ENCODE peak calls at places on chromosomes 12 and 14, in six cellular contexts. X is SK-N-SH, P is HepG2, B is K562, U is GM12878, K is H1. L is an unnamed sample.

GRCh38 chr12:123058471-123058870 is 78.0 kb downstream of the ARL6IP4 start:
- DNase-seq in X (no peak), P (no peak), B (no peak), U (no peak), K (no peak), L (no peak)

GRCh38 chr12:13425766-13426165 is 229.2 kb downstream of the EMP1 start:
- DNase-seq in X (no peak), P (no peak), B (no peak), U (no peak), K (no peak), L (no peak)

GRCh38 chr14:75234173-75234855 is 44.3 kb upstream of the FOS start:
- DNase-seq in X (no peak), P (peak), B (peak), U (no peak), K (no peak), L (no peak)

GRCh38 chr12:86838709-86839108 is 582.5 kb upstream of the MGAT4C start:
- DNase-seq in X (no peak), P (no peak), B (no peak), U (no peak), K (no peak), L (no peak)

GRCh38 chr12:27123642-27124041 is 41.3 kb upstream of the C12orf71 start:
- DNase-seq in X (peak), P (peak), B (peak), U (no peak), K (no peak), L (peak)

GRCh38 chr12:102593128-102593527 is 112.8 kb upstream of the IGF1 start:
- DNase-seq in X (no peak), P (no peak), B (no peak), U (no peak), K (no peak), L (no peak)

GRCh38 chr14:105528197-105528858 is 1.9 kb downstream of the TMEM121 start:
- DNase-seq in X (peak), P (peak), B (peak), U (no peak), K (no peak), L (peak)

GRCh38 chr14:76273346-76273745 is 102.6 kb upstream of the ESRRB start:
- DNase-seq in X (no peak), P (no peak), B (no peak), U (no peak), K (no peak), L (no peak)

GRCh38 chr14:95901014-95901413 is 24.4 kb downstream of the TUNAR start:
- DNase-seq in X (no peak), P (no peak), B (no peak), U (no peak), K (no peak), L (no peak)

GRCh38 chr12:117875652-117876491 is 92.9 kb downstream of the KSR2 start:
- DNase-seq in X (peak), P (no peak), B (peak), U (no peak), K (peak), L (no peak)

GRCh38 chr12:65039306-65039705 is 81.8 kb downstream of the WIF1 start:
- DNase-seq in X (no peak), P (no peak), B (no peak), U (no peak), K (no peak), L (no peak)

GRCh38 chr12:12577786-12578185 is 15.1 kb upstream of the DUSP16 start:
- DNase-seq in X (no peak), P (no peak), B (no peak), U (no peak), K (no peak), L (no peak)

GRCh38 chr12:12024958-12025682 is 45.6 kb upstream of the BCL2L14 start:
- DNase-seq in X (no peak), P (no peak), B (no peak), U (peak), K (no peak), L (no peak)

GRCh38 chr12:102376781-102377180 is 103.6 kb downstream of the IGF1 start:
- DNase-seq in X (no peak), P (no peak), B (no peak), U (no peak), K (no peak), L (no peak)

GRCh38 chr12:130014485-130014807 is 110.6 kb upstream of the TMEM132D start:
- DNase-seq in X (peak), P (no peak), B (no peak), U (no peak), K (no peak), L (no peak)

GRCh38 chr12:84554199-84554723 is 358.3 kb downstream of the SLC6A15 start:
- DNase-seq in X (no peak), P (no peak), B (no peak), U (no peak), K (no peak), L (no peak)
- TF ChIP-seq POLR2AphosphoS5 in X (no peak), P (no peak), B (no peak), U (no peak), K (no peak), L (no peak)

GRCh38 chr14:80726211-80726610 is 215.3 kb downstream of the CEP128 start:
- DNase-seq in X (no peak), P (no peak), B (no peak), U (no peak), K (no peak), L (no peak)
- TF ChIP-seq GABPA in X (no peak), P (no peak), B (no peak), U (no peak), K (no peak), L (no peak)

GRCh38 chr12:32533971-32534590 is 134.7 kb downstream of the FGD4 start:
- DNase-seq in X (peak), P (peak), B (no peak), U (no peak), K (no peak), L (peak)
- TF ChIP-seq POLR2AphosphoS5 in X (peak), P (peak), B (no peak), U (no peak), K (no peak), L (no peak)

GRCh38 chr12:113242560-113242959 is 21.3 kb downstream of the TPCN1 start:
- DNase-seq in X (no peak), P (no peak), B (no peak), U (no peak), K (no peak), L (no peak)

GRCh38 chr12:113239811-113240331 is 18.6 kb downstream of the TPCN1 start:
- DNase-seq in X (no peak), P (no peak), B (no peak), U (no peak), K (no peak), L (no peak)

GRCh38 chr12:113240395-113240794 is 19.1 kb downstream of the TPCN1 start:
- DNase-seq in X (no peak), P (no peak), B (no peak), U (no peak), K (no peak), L (no peak)

GRCh38 chr12:113242018-113242418 is 20.8 kb downstream of the TPCN1 start:
- DNase-seq in X (no peak), P (no peak), B (no peak), U (no peak), K (no peak), L (peak)

GRCh38 chr12:113241191-113242017 is 20.1 kb downstream of the TPCN1 start:
- DNase-seq in X (no peak), P (peak), B (no peak), U (no peak), K (no peak), L (peak)
- TF ChIP-seq GABPA in X (no peak), P (no peak), B (no peak), U (no peak), K (no peak), L (peak)

GRCh38 chr14:104376202-104377140 is 203.1 kb upstream of the C14orf180 start:
- DNase-seq in X (no peak), P (no peak), B (no peak), U (no peak), K (no peak), L (no peak)

GRCh38 chr14:104378636-104379225 is 200.8 kb upstream of the C14orf180 start:
- DNase-seq in X (no peak), P (no peak), B (no peak), U (no peak), K (no peak), L (no peak)

GRCh38 chr14:104374718-104375080 is 204.9 kb upstream of the C14orf180 start:
- DNase-seq in X (no peak), P (no peak), B (no peak), U (no peak), K (no peak), L (no peak)

GRCh38 chr14:104375551-104376201 is 203.9 kb upstream of the C14orf180 start:
- DNase-seq in X (no peak), P (no peak), B (no peak), U (no peak), K (no peak), L (no peak)

GRCh38 chr14:104377256-104377655 is 202.3 kb upstream of the C14orf180 start:
- DNase-seq in X (no peak), P (no peak), B (no peak), U (no peak), K (no peak), L (no peak)
- TF ChIP-seq POLR2AphosphoS5 in X (no peak), P (no peak), B (no peak), U (no peak), K (no peak), L (no peak)

GRCh38 chr14:93064411-93065271 is 51.1 kb downstream of the ITPK1 start:
- DNase-seq in X (no peak), P (no peak), B (no peak), U (no peak), K (no peak), L (no peak)
- TF ChIP-seq GABPA in X (no peak), P (no peak), B (no peak), U (no peak), K (no peak), L (no peak)